ENCODE peak calls at places on chromosomes 13 and 19, in four cellular contexts. K is activated CD4-positive, alpha-beta T cell treated with anti-CD3 and anti-CD28 coated beads, Interleukin-2, amount 10 ng/mL, durations not matched to agents 7 days and 5 days; C is neural progenitor cell; R is activated B cell treated with CpG ODN at 0.5 μM for 24 hours. S is an unnamed sample.

GRCh38 chr13:57740719-57741118 is 109.2 kb downstream of the PCDH17 start:
- DNase-seq in K (no peak), C (no peak), R (no peak), S (no peak)

GRCh38 chr13:44703371-44703770 is 127.2 kb upstream of the TSC22D1 start:
- DNase-seq in K (no peak), C (no peak), R (no peak), S (no peak)

GRCh38 chr19:12194827-12195500 is 32.1 kb downstream of the ZNF136 start:
- DNase-seq in K (peak), C (no peak), R (peak), S (peak)

GRCh38 chr13:29583073-29583785 is 12.3 kb downstream of the SLC7A1 start:
- DNase-seq in K (no peak), C (no peak), R (no peak), S (no peak)

GRCh38 chr13:88345171-88345847 is 674.1 kb downstream of the SLITRK5 start:
- DNase-seq in K (no peak), C (no peak), R (no peak), S (no peak)

GRCh38 chr19:57314146-57314545 is 6.1 kb upstream of the ZNF543 start:
- DNase-seq in K (no peak), C (no peak), R (no peak), S (no peak)

GRCh38 chr13:50846861-50847475 is 3.5 kb upstream of the DLEU7 start:
- DNase-seq in K (no peak), C (no peak), R (no peak), S (no peak)

GRCh38 chr13:41060723-41061074 is 610 bp upstream of the WBP4 start:
- DNase-seq in K (peak), C (peak), R (peak), S (no peak)

GRCh38 chr13:107866666-107867623 is 348.4 kb downstream of the LIG4 start:
- DNase-seq in K (no peak), C (peak), R (no peak), S (no peak)

GRCh38 chr13:27170521-27171243 is 929 bp downstream of the USP12 start:
- DNase-seq in K (peak), C (peak), R (peak), S (no peak)

GRCh38 chr19:8821748-8822241 is 10.3 kb downstream of the ZNF558 start:
- DNase-seq in K (no peak), C (no peak), R (no peak), S (no peak)

GRCh38 chr13:46797468-46798237 is 692 bp upstream of the ESD start:
- DNase-seq in K (no peak), C (peak), R (no peak), S (no peak)

GRCh38 chr13:46736568-46736967 is 60.4 kb downstream of the ESD start:
- DNase-seq in K (no peak), C (no peak), R (no peak), S (no peak)

GRCh38 chr19:45187421-45188100 is 9.0 kb downstream of the BLOC1S3 start:
- DNase-seq in K (peak), C (peak), R (peak), S (no peak)

GRCh38 chr19:15841875-15842569 is 26.6 kb upstream of the OR10H1 start:
- DNase-seq in K (no peak), C (no peak), R (no peak), S (no peak)

GRCh38 chr13:108915095-108915633 is 285.8 kb downstream of the MYO16 start:
- DNase-seq in K (no peak), C (no peak), R (no peak), S (no peak)

GRCh38 chr13:23134542-23134941 is 46.2 kb upstream of the SGCG start:
- DNase-seq in K (no peak), C (no peak), R (no peak), S (no peak)

GRCh38 chr19:48683349-48683748 is 10.5 kb upstream of the NTN5 start:
- DNase-seq in K (no peak), C (no peak), R (no peak), S (no peak)

GRCh38 chr19:40365613-40366401 is 17.3 kb downstream of the PLD3 start:
- DNase-seq in K (peak), C (peak), R (peak), S (no peak)

GRCh38 chr19:3176715-3177501 is 1.7 kb upstream of the S1PR4 start:
- DNase-seq in K (peak), C (no peak), R (no peak), S (no peak)

GRCh38 chr19:19554074-19555023 is 16.3 kb downstream of the CILP2 start:
- DNase-seq in K (peak), C (peak), R (peak), S (no peak)

GRCh38 chr13:38960175-38960574 is 30.5 kb downstream of the STOML3 start:
- DNase-seq in K (no peak), C (no peak), R (no peak), S (no peak)

GRCh38 chr13:91347996-91348905 is 764 bp downstream of the MIR17HG start:
- DNase-seq in K (peak), C (peak), R (peak), S (no peak)

GRCh38 chr13:81171065-81171647 is 830.2 kb upstream of the SPRY2 start:
- DNase-seq in K (no peak), C (peak), R (no peak), S (peak)